ENCODE peak calls at places on chromosomes 6 and 20, in six cellular contexts. Y, L, M, K, N and B are unnamed samples.

GRCh38 chr6:32666420-32667300 is at the start of gene HLA-DQB1:
- DNase-seq in K (peak; percentile 51), M (no peak), Y (no peak), N (no peak), L (peak; percentile 10), B (peak; percentile 20)

GRCh38 chr20:57177636-57178280 is 88.7 kb downstream of the BMP7 start:
- DNase-seq in N (no peak), L (no peak), K (no peak), Y (no peak), M (no peak), B (no peak)

GRCh38 chr6:130202782-130203181 is 20.0 kb downstream of the SAMD3 start:
- DNase-seq in M (no peak), L (peak; percentile 9), N (no peak), K (no peak), Y (peak; percentile 16), B (no peak)

GRCh38 chr6:100573169-100573568 is 108.4 kb upstream of the SIM1 start:
- DNase-seq in K (no peak), N (no peak), Y (no peak), M (no peak), L (no peak), B (no peak)

GRCh38 chr6:110414669-110415296 is 592 bp downstream of the DDO start:
- DNase-seq in L (no peak), Y (no peak), M (no peak), K (no peak), N (no peak), B (no peak)

GRCh38 chr6:54018722-54019121 is 92.5 kb upstream of the MLIP start:
- DNase-seq in Y (no peak), L (no peak), N (no peak), M (no peak), K (no peak), B (no peak)

GRCh38 chr6:149990672-149991402 is 27.1 kb downstream of the ULBP1 start:
- DNase-seq in M (no peak), K (peak; percentile 8), Y (no peak), L (no peak), N (no peak), B (no peak)

GRCh38 chr6:26025894-26026832 is 61.1 kb upstream of the HFE start:
- DNase-seq in Y (peak; percentile 98), K (peak; percentile 93), L (no peak), N (peak; percentile 58), M (no peak), B (peak; percentile 94)

GRCh38 chr6:90039911-90040310 is 145.6 kb downstream of the GJA10 start:
- DNase-seq in L (no peak), Y (no peak), K (no peak), N (no peak), M (no peak), B (no peak)

GRCh38 chr6:96812077-96812703 is 25.1 kb downstream of the GPR63 start:
- DNase-seq in K (no peak), Y (no peak), L (no peak), M (no peak), N (no peak), B (no peak)

GRCh38 chr20:5191829-5192569 is 65.2 kb downstream of the CDS2 start:
- DNase-seq in M (no peak), Y (peak; percentile 31), N (no peak), K (peak; percentile 46), L (no peak), B (peak; percentile 50)

GRCh38 chr20:64075556-64075955 is 3.8 kb downstream of the RGS19 start:
- DNase-seq in N (no peak), K (no peak), M (no peak), L (no peak), Y (no peak), B (no peak)

GRCh38 chr6:111759836-111760785 is 113.1 kb downstream of the FYN start:
- DNase-seq in L (no peak), N (no peak), K (no peak), M (no peak), Y (no peak), B (no peak)

GRCh38 chr6:13496508-13497180 is 9.2 kb upstream of the GFOD1 start:
- DNase-seq in L (no peak), N (no peak), Y (no peak), K (peak; percentile 25), M (no peak), B (no peak)

GRCh38 chr6:12459945-12460800 is 170.0 kb downstream of the EDN1 start:
- DNase-seq in L (no peak), M (no peak), K (no peak), N (no peak), Y (no peak), B (no peak)

GRCh38 chr6:40899684-40900155 is 139.3 kb downstream of the UNC5CL start:
- DNase-seq in M (no peak), L (no peak), Y (peak; percentile 10), K (no peak), N (no peak), B (no peak)

GRCh38 chr6:137112067-137112355 is 61.4 kb downstream of the IL22RA2 start:
- DNase-seq in N (no peak), K (no peak), M (no peak), Y (no peak), L (no peak), B (no peak)